ENCODE peak calls at places on chromosomes 6 and 20, in ten cellular contexts. T is sigmoid colon, Q is A549, P is SK-N-SH, D is transverse colon, X is tibial nerve, S is H1, J is ovary, N is upper lobe of left lung, O is esophagus muscularis mucosa. A is an unnamed sample.

GRCh38 chr20:1855690-1856089 is 39.5 kb upstream of the SIRPA start:
- DNase-seq in S (no peak), P (no peak), D (no peak), Q (no peak), N (no peak), X (no peak), T (no peak), O (no peak), J (no peak), A (no peak)

GRCh38 chr6:105900120-105900937 is 185.8 kb upstream of the PRDM1 start:
- DNase-seq in Q (no peak), N (no peak), P (no peak), T (no peak), O (peak; percentile 86), S (no peak), J (no peak), X (peak; percentile 56), D (no peak), A (no peak)

GRCh38 chr6:99216959-99217358 is 132.5 kb downstream of the FAXC start:
- DNase-seq in X (no peak), S (no peak), N (no peak), Q (no peak), T (no peak), J (no peak), D (no peak), P (no peak), O (no peak), A (no peak)

GRCh38 chr20:35511814-35512420 is 17.5 kb downstream of the C20orf173 start:
- DNase-seq in T (no peak), N (no peak), Q (peak; percentile 58), P (peak; percentile 48), D (peak; percentile 30), O (no peak), S (no peak), J (no peak), X (peak; percentile 19), A (peak; percentile 40)

GRCh38 chr6:4946521-4946920 is 57.3 kb downstream of the RPP40 start:
- DNase-seq in S (no peak), J (no peak), X (no peak), D (no peak), P (no peak), T (no peak), O (no peak), Q (no peak), N (no peak), A (no peak)

GRCh38 chr6:102981631-102982030 is 1588.1 kb downstream of the GRIK2 start:
- DNase-seq in X (no peak), J (no peak), T (no peak), S (no peak), O (no peak), D (no peak), Q (no peak), P (no peak), N (no peak), A (no peak)

GRCh38 chr20:33337119-33337518 is 54.1 kb downstream of the BPIFB1 start:
- DNase-seq in N (no peak), P (no peak), X (no peak), Q (peak; percentile 46), J (no peak), D (no peak), T (no peak), O (no peak), S (no peak), A (no peak)

GRCh38 chr6:13795041-13795748 is 19.2 kb downstream of the MCUR1 start:
- DNase-seq in J (peak; percentile 81), P (peak; percentile 73), O (peak; percentile 94), D (peak; percentile 88), N (peak; percentile 74), S (no peak), T (peak; percentile 90), X (peak; percentile 88), Q (peak; percentile 72), A (peak; percentile 85)

GRCh38 chr6:46323312-46323965 is 152.7 kb upstream of the ENPP5 start:
- DNase-seq in D (no peak), J (no peak), N (no peak), O (no peak), Q (no peak), T (no peak), P (no peak), X (no peak), S (no peak), A (no peak)

GRCh38 chr6:39791850-39792500 is at the start of gene DAAM2:
- DNase-seq in X (peak; percentile 54), P (peak; percentile 81), N (peak; percentile 66), D (peak; percentile 50), Q (no peak), S (no peak), J (peak; percentile 81), T (peak; percentile 87), O (peak; percentile 87), A (peak; percentile 64)

GRCh38 chr6:45590751-45591184 is 213.0 kb upstream of the SUPT3H start:
- DNase-seq in Q (no peak), T (peak; percentile 89), J (peak; percentile 38), S (no peak), D (no peak), O (peak; percentile 90), N (no peak), P (no peak), X (no peak), A (no peak)

GRCh38 chr6:17584241-17584803 is 15.8 kb upstream of the FAM8A1 start:
- DNase-seq in Q (peak; percentile 68), J (no peak), T (peak; percentile 79), S (no peak), O (no peak), D (no peak), X (peak; percentile 60), P (peak; percentile 69), N (peak; percentile 29), A (no peak)

GRCh38 chr6:25137497-25137896 is 141.7 kb upstream of the CARMIL1 start:
- DNase-seq in J (no peak), N (no peak), X (no peak), S (no peak), O (no peak), Q (no peak), P (no peak), T (no peak), D (no peak), A (no peak)
- H3K4me3 ChIP-seq in J (peak overlapping the region; percentile 40), N (no peak overlapping the region), X (peak overlapping the region; percentile 55), S (no peak overlapping the region), O (peak overlapping the region; percentile 49), Q (no peak overlapping the region), P (peak overlapping the region; percentile 56), T (peak overlapping the region; percentile 44), D (peak overlapping the region; percentile 54), A (peak overlapping the region; percentile 52)

DNA sequence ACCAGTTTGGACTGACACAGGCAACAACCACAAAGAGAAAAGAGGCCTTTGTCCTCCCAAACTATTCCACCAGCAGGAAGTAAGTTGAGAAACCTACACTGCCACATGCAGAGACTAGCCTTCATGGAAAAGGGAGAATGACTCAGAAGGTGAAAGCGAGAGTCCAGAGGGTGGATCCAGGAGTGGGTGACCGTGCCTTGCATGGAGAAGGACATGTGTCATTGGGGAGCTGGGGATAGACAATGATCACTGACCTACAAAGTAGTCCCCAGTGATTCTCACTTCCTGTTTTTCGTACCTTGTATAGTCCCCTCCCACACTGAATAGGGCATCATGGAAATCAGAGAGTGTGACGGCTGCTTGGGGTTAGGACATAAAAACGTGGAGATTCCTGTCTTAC is 91.9 kb downstream of the MYLK4 start:
- DNase-seq in O (peak; percentile 88), S (no peak), P (no peak), Q (no peak), J (no peak), T (no peak), N (no peak), D (no peak), X (no peak), A (no peak)
- TF ChIP-seq EP300 in O (no peak), S (no peak), P (no peak), Q (no peak), J (no peak), T (no peak), N (no peak), D (no peak), X (no peak), A (no peak)

DNA sequence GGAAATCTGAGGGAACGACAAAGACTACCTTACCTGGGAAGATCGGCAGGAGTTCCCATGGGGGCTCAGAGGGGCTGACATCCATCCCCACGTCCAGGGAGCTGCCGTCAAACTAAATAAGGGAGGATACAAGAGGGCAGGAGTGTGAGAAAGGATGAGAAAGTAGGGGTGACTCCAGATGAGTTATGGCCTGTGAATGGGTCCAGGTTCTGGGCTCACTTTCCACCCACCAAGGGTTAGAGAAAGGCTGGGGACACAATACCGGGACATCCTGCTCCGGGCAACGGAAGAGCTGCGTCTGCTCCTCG is 683 bp downstream of the ATF6B start:
- DNase-seq in N (no peak), P (no peak), T (no peak), Q (no peak), D (no peak), O (no peak), S (no peak), J (no peak), X (no peak), A (no peak)
- H3K27ac ChIP-seq in N (peak overlapping the region; percentile 87), P (peak overlapping the region; percentile 12), T (peak overlapping the region; percentile 94), Q (peak overlapping the region; percentile 97), D (peak overlapping the region; percentile 86), O (peak overlapping the region; percentile 85), S (peak overlapping the region; percentile 98), J (peak overlapping the region; percentile 60), X (peak overlapping the region; percentile 86), A (peak overlapping the region; percentile 90)

DNA sequence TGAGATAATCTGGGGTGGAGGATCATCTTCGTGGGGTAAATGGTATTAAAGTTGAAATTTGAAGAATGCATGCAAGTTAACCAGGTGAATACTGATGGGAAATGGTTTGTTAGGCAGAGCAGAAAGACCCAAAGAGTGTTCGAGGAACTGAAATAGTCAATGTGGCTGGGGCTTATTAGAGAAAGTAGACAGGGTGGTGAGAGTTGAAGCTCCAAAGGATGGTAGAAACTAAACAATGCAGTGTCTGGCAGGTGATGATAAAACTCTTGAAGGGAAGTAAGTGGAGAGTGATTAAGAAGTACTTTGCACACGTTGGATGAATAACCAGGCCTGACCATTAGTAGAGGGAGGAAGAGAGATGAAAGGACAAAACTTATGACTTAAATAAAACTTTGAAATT is 39.8 kb upstream of the CENPW start:
- DNase-seq in P (no peak), N (no peak), S (no peak), X (no peak), O (no peak), T (no peak), Q (no peak), D (no peak), J (no peak), A (no peak)
- H3K4me3 ChIP-seq in P (no peak overlapping the region), N (no peak overlapping the region), S (no peak overlapping the region), X (no peak overlapping the region), O (no peak overlapping the region), T (no peak overlapping the region), Q (no peak overlapping the region), D (no peak overlapping the region), J (no peak overlapping the region), A (no peak overlapping the region)